ENCODE peak calls at places on chromosome 14, in seven cellular contexts. A is left ventricle myocardium inferior; P is upper lobe of right lung; K is uterus; E is effector memory CD4-positive, alpha-beta T cell; U is fibroblast of lung; L is cardiac muscle cell. J is an unnamed sample.

GRCh38 chr14:92559486-92559885 is 45.9 kb downstream of the RIN3 start:
- DNase-seq in A (no peak), U (no peak), P (no peak), E (no peak), K (no peak), L (no peak), J (no peak)

GRCh38 chr14:86938356-86938755 is 1054.6 kb downstream of the GALC start:
- DNase-seq in E (no peak), L (no peak), P (no peak), K (no peak), A (no peak), U (no peak), J (no peak)

GRCh38 chr14:75123991-75124390 is 2.9 kb downstream of the NEK9 start:
- DNase-seq in E (no peak), A (no peak), L (peak; percentile 81), U (peak; percentile 92), P (no peak), K (no peak), J (no peak)

GRCh38 chr14:99910337-99911268 is 117.4 kb downstream of the EML1 start:
- DNase-seq in P (no peak), K (no peak), E (no peak), U (peak; percentile 94), L (peak; percentile 58), A (no peak), J (no peak)

GRCh38 chr14:33671556-33671955 is 279.3 kb downstream of the EGLN3 start:
- DNase-seq in P (no peak), K (no peak), U (peak; percentile 34), A (no peak), E (no peak), L (no peak), J (no peak)

GRCh38 chr14:92122761-92123160 is 992 bp downstream of the CPSF2 start:
- DNase-seq in K (no peak), A (no peak), L (no peak), U (peak; percentile 5), P (no peak), E (no peak), J (no peak)

GRCh38 chr14:101774006-101774755 is 12.7 kb downstream of the PPP2R5C start:
- DNase-seq in E (no peak), K (no peak), A (no peak), P (no peak), U (no peak), L (no peak), J (no peak)

GRCh38 chr14:99667821-99668220 is 16.3 kb upstream of the CYP46A1 start:
- DNase-seq in E (no peak), A (no peak), L (no peak), P (peak; percentile 46), U (no peak), K (no peak), J (no peak)

GRCh38 chr14:52267501-52268190 is at the start of gene PTGDR:
- DNase-seq in P (peak; percentile 64), A (peak; percentile 48), U (peak; percentile 24), L (peak; percentile 47), E (peak; percentile 37), K (peak; percentile 43), J (peak; percentile 75)

GRCh38 chr14:93619176-93619793 is 169.0 kb downstream of the PRIMA1 start:
- DNase-seq in K (no peak), L (peak; percentile 61), A (no peak), U (peak; percentile 34), E (no peak), P (no peak), J (no peak)

GRCh38 chr14:77988096-77988870 is 181.9 kb upstream of the NRXN3 start:
- DNase-seq in P (no peak), A (no peak), E (no peak), K (no peak), U (peak; percentile 62), L (no peak), J (no peak)

GRCh38 chr14:103334644-103335603 is 887 bp downstream of the EIF5 start:
- DNase-seq in A (peak; percentile 57), L (peak; percentile 68), U (peak; percentile 79), E (peak; percentile 45), P (peak; percentile 91), K (peak; percentile 80), J (peak; percentile 87)

GRCh38 chr14:93133476-93133875 is 17.8 kb upstream of the ITPK1 start:
- DNase-seq in P (no peak), E (no peak), L (peak; percentile 91), U (no peak), K (peak; percentile 29), A (no peak), J (no peak)

GRCh38 chr14:91996951-91997371 is 42.9 kb downstream of the TRIP11 start:
- DNase-seq in P (no peak), E (no peak), A (no peak), K (no peak), L (peak; percentile 72), U (peak; percentile 87), J (no peak)

GRCh38 chr14:105330491-105330895 is 15.9 kb downstream of the PACS2 start:
- DNase-seq in K (no peak), L (peak; percentile 66), P (peak; percentile 73), E (no peak), A (no peak), U (peak; percentile 70), J (no peak)

GRCh38 chr14:105331575-105332351 is 17.2 kb downstream of the PACS2 start:
- DNase-seq in A (no peak), P (no peak), E (no peak), U (no peak), K (no peak), L (no peak), J (no peak)

GRCh38 chr14:105333613-105334364 is 19.2 kb downstream of the PACS2 start:
- DNase-seq in A (no peak), K (no peak), U (no peak), P (no peak), L (no peak), E (no peak), J (peak; percentile 64)

GRCh38 chr14:105333020-105333490 is 18.5 kb downstream of the PACS2 start:
- DNase-seq in K (no peak), L (no peak), E (no peak), U (no peak), A (no peak), P (no peak), J (no peak)

DNA sequence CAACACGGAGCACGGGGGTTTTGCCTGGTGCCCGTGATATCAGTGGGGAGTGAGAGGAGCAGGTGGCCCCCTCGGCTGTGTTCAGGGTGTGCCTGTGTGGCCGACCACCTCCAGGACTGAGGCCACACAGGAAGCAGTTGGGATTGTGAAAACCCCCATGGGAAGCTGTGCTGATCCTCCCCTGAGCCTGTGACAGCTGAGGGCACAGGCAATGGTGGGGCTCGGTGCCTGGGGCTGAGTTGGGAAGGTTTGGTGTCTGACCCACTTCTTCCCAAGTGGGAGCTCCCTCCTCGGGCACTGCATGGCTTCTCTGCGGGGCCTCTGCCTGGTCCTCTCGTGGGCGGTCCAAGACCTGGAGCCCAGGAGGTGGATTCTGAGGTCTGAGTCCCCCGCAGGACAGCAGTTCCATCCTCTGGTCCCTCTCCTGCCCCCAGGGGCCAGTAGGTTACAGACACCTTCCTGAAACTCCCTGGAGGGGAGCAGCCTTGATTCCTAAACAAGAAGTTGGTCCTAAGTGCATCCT is 17.9 kb downstream of the PACS2 start:
- DNase-seq in E (no peak), K (no peak), U (no peak), P (no peak), A (no peak), L (no peak), J (no peak)
- H3K4me3 ChIP-seq in E (no peak overlapping the region), K (no peak overlapping the region), U (no peak overlapping the region), P (no peak overlapping the region), A (no peak overlapping the region), L (no peak overlapping the region), J (no peak overlapping the region)

DNA sequence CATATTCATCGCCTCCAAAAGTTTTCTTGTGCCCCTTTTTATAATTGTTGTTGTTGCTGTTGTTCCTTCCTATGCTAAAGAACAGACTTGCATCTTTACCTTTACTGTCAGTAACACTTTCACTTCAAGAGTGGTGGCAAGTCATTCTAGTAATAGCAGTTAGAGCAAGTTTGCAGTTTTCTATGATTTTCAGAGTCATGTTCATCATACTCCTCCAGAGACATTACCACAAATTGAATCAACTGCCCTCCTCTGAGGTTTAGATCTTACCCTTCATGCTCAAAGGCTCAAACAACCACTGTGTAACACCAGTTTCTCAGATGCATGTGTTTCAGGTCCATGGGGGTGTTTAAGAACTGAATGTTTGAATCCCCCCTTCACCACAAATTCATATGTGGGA is 763.4 kb downstream of the LRFN5 start:
- DNase-seq in K (no peak), P (no peak), U (no peak), L (no peak), A (no peak), E (no peak), J (no peak)
- H3K27ac ChIP-seq in K (no peak overlapping the region), P (no peak overlapping the region), U (no peak overlapping the region), L (no peak overlapping the region), A (no peak overlapping the region), E (no peak overlapping the region), J (no peak overlapping the region)

GRCh38 chr14:58942516-58942915 is 246.0 kb upstream of the DAAM1 start:
- DNase-seq in K (no peak), A (no peak), E (no peak), U (peak; percentile 74), P (no peak), L (peak; percentile 25), J (no peak)

GRCh38 chr14:58947816-58948440 is 240.5 kb upstream of the DAAM1 start:
- DNase-seq in L (peak; percentile 25), E (no peak), K (no peak), P (no peak), A (no peak), U (peak; percentile 24), J (no peak)

GRCh38 chr14:58944226-58944769 is 244.2 kb upstream of the DAAM1 start:
- DNase-seq in A (no peak), U (peak; percentile 7), P (no peak), K (no peak), L (no peak), E (no peak), J (no peak)

GRCh38 chr14:58947156-58947555 is 241.3 kb upstream of the DAAM1 start:
- DNase-seq in U (peak; percentile 37), P (no peak), K (no peak), E (no peak), L (no peak), A (no peak), J (no peak)

GRCh38 chr14:58944957-58945356 is 243.5 kb upstream of the DAAM1 start:
- DNase-seq in U (no peak), A (no peak), L (no peak), P (no peak), E (no peak), K (no peak), J (no peak)
- H3K4me1 ChIP-seq in U (no peaks in the 10 kb centered on the region), A (no peaks in the 10 kb centered on the region), L (peaks cover 29% of the 10 kb centered on the region), P (no peaks in the 10 kb centered on the region), E (no peaks in the 10 kb centered on the region), K (no peaks in the 10 kb centered on the region), J (no peaks in the 10 kb centered on the region)

DNA sequence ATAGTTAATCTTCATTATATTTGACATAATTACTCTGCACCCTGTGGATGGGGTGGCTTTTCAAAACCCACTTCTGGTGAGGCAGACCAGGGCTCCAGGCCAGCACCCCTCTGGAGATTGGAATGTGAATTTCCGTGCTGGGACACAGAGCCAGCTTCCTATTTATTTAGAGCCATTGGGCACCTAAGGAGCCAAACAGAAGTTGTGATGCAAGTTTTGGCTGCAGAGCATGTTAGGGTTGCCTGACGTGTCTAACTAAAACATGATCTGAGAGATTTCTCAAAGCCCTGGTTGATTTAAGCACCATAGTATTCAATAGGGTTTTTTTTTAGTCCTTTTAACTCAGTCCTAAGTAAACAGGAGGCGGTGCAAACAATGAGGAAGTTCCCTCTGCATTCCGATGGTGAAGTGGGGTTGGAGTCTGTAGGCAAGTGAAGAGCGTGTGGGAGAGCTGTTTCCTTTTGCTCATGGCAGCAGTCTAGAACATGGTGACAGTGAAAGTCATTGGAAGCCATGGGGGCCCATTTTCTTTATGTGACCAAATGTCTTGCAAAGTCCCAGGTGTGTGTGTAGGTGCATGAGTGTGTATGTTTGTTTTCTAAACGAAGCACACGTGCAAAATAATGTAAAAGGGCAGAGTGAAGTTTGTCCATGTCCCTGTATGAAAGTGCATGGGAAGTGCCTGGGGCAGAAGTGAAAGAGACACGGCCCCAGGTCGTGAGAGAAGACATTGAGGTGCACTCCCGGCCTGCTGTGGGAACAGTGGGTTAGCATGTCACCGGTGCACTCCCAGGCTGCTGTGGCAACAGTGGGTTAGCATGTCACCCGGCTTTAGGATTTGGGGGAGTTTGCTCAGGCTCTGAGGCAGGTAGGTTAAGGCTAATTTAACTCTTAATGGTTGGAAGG is 117.7 kb downstream of the PRKCH start:
- DNase-seq in U (peak; percentile 37), A (peak; percentile 25), K (no peak), L (peak; percentile 57), P (peak; percentile 78), E (no peak), J (no peak)
- H3K4me3 ChIP-seq in U (no peak overlapping the region), A (peak overlapping the region; percentile 24), K (no peak overlapping the region), L (no peak overlapping the region), P (peak overlapping the region; percentile 19), E (peak overlapping the region; percentile 10), J (no peak overlapping the region)